ENCODE peak calls at places on chromosomes 1 and 21, in ten cellular contexts. K is AG08396, W is BE2C, V is suprapubic skin, F is activated gamma-delta T cell, G is adipocyte, Z is fibroblast of the aortic adventitia, Q is cardiac septum, E is cardiac muscle cell, H is fibroblast of pulmonary artery. L is an unnamed sample.
A peak's percentile ranks its signal among the peaks of the same experiment; 100 is the strongest.

GRCh38 chr1:234746798-234747196 is 136.8 kb upstream of the IRF2BP2 start:
- DNase-seq in K (no peak), W (no peak), V (no peak), F (no peak), G (no peak), Z (no peak), Q (no peak), E (no peak), H (no peak), L (no peak)

GRCh38 chr1:10114746-10115145 is 82.0 kb downstream of the UBE4B start:
- DNase-seq in K (no peak), W (no peak), V (no peak), F (no peak), G (no peak), Z (no peak), Q (no peak), E (no peak), H (no peak), L (no peak)

GRCh38 chr1:36710008-36710407 is 227.3 kb upstream of the CSF3R start:
- DNase-seq in K (no peak), W (peak; percentile 40), V (no peak), F (no peak), G (no peak), Z (no peak), Q (no peak), E (no peak), H (no peak), L (no peak)

GRCh38 chr1:13829152-13829769 is 129.3 kb downstream of the PRDM2 start:
- DNase-seq in K (no peak), W (no peak), V (no peak), F (no peak), G (no peak), Z (no peak), Q (no peak), E (no peak), H (no peak), L (no peak)

GRCh38 chr1:43129334-43129733 is 42.8 kb downstream of the EBNA1BP2 start:
- DNase-seq in K (no peak), W (no peak), V (no peak), F (no peak), G (no peak), Z (no peak), Q (no peak), E (no peak), H (no peak), L (no peak)

GRCh38 chr1:198657550-198658064 is 18.8 kb downstream of the PTPRC start:
- DNase-seq in K (peak; percentile 43), W (no peak), V (no peak), F (no peak), G (peak; percentile 96), Z (peak; percentile 98), Q (no peak), E (peak; percentile 95), H (peak; percentile 98), L (peak; percentile 98)

GRCh38 chr21:23638131-23638530 is 1969.2 kb downstream of the MRPL39 start:
- DNase-seq in K (no peak), W (no peak), V (no peak), F (no peak), G (no peak), Z (no peak), Q (no peak), E (no peak), H (no peak), L (no peak)

GRCh38 chr21:14985306-14985705 is 79.5 kb downstream of the NRIP1 start:
- DNase-seq in K (no peak), W (no peak), V (no peak), F (no peak), G (no peak), Z (no peak), Q (no peak), E (no peak), H (no peak), L (no peak)

GRCh38 chr1:45925728-45926287 is 122.4 kb downstream of the MAST2 start:
- DNase-seq in K (no peak), W (no peak), V (no peak), F (no peak), G (no peak), Z (no peak), Q (no peak), E (no peak), H (no peak), L (no peak)

GRCh38 chr1:58047265-58047858 is 499.2 kb downstream of the OMA1 start:
- DNase-seq in K (peak; percentile 29), W (peak; percentile 20), V (no peak), F (no peak), G (peak; percentile 54), Z (no peak), Q (no peak), E (peak; percentile 19), H (peak; percentile 8), L (peak; percentile 14)

GRCh38 chr1:98323906-98324358 is 337.6 kb upstream of the SNX7 start:
- DNase-seq in K (peak; percentile 78), W (no peak), V (no peak), F (no peak), G (peak; percentile 88), Z (peak; percentile 99), Q (no peak), E (peak; percentile 99), H (peak; percentile 98), L (peak; percentile 99)

GRCh38 chr1:156754219-156754618 is 2.7 kb upstream of the HDGF start:
- DNase-seq in K (no peak), W (no peak), V (no peak), F (no peak), G (no peak), Z (no peak), Q (no peak), E (no peak), H (no peak), L (no peak)

GRCh38 chr1:171655215-171656116 is 3.0 kb upstream of the MYOC start:
- DNase-seq in K (peak; percentile 68), W (peak; percentile 78), V (peak; percentile 69), F (no peak), G (peak; percentile 27), Z (peak; percentile 76), Q (peak; percentile 89), E (peak; percentile 94), H (peak; percentile 93), L (peak; percentile 80)

L was measured in choroid plexus epithelial cell.